ENCODE peak calls at places on chromosomes 4 and X, in four cellular contexts. P is IMR-90, X is H9, N is neuronal stem cell. R is an unnamed sample.

GRCh38 chr4:3702084-3702521 is 64.1 kb upstream of the ADRA2C start:
- DNase-seq in N (no peak), X (no peak), P (no peak), R (no peak)

GRCh38 chrX:101210630-101211029 is 9.0 kb upstream of the DRP2 start:
- DNase-seq in X (no peak), N (no peak), P (no peak), R (no peak)

GRCh38 chr4:156185514-156185913 is 231.8 kb upstream of the CTSO start:
- DNase-seq in P (no peak), N (no peak), X (no peak), R (no peak)

GRCh38 chr4:80295331-80295730 is 28.9 kb downstream of the FGF5 start:
- DNase-seq in P (no peak), N (no peak), X (no peak), R (no peak)

GRCh38 chrX:119982145-119982544 is 38.6 kb upstream of the NKAP start:
- DNase-seq in N (no peak), X (no peak), P (no peak), R (no peak)

GRCh38 chr4:89196745-89197144 is 85.4 kb downstream of the TIGD2 start:
- DNase-seq in X (no peak), N (no peak), P (no peak), R (no peak)

GRCh38 chr4:13599159-13599558 is 28.4 kb downstream of the BOD1L1 start:
- DNase-seq in X (peak; percentile 63), N (no peak), P (no peak), R (no peak)

GRCh38 chrX:51893931-51894696 is 691 bp downstream of the MAGED1 start:
- DNase-seq in N (peak; percentile 23), P (peak; percentile 11), X (no peak), R (no peak)

GRCh38 chr4:112279025-112279881 is 6.5 kb downstream of the TIFA start:
- DNase-seq in N (no peak), P (peak; percentile 34), X (no peak), R (peak; percentile 9)

GRCh38 chr4:6444587-6444986 is 27.8 kb downstream of the PPP2R2C start:
- DNase-seq in X (no peak), N (no peak), P (no peak), R (no peak)

GRCh38 chr4:47640911-47641310 is 155.8 kb downstream of the ATP10D start:
- DNase-seq in N (no peak), P (peak; percentile 46), X (no peak), R (no peak)

GRCh38 chrX:153924149-153924861 is 1.8 kb downstream of the ARHGAP4 start:
- DNase-seq in X (no peak), N (no peak), P (peak; percentile 44), R (peak; percentile 47)

GRCh38 chrX:41332408-41332987 is 1.5 kb upstream of the DDX3X start:
- DNase-seq in P (peak; percentile 44), N (no peak), X (no peak), R (no peak)

GRCh38 chr4:80184053-80184790 is 13.1 kb upstream of the PRDM8 start:
- DNase-seq in X (peak; percentile 94), N (peak; percentile 82), P (peak; percentile 82), R (peak; percentile 61)

GRCh38 chr4:29805871-29806480 is 914.2 kb upstream of the PCDH7 start:
- DNase-seq in N (no peak), X (no peak), P (no peak), R (no peak)

GRCh38 chr4:164503874-164504273 is 250.1 kb upstream of the SMIM31 start:
- DNase-seq in P (no peak), N (no peak), X (no peak), R (no peak)

GRCh38 chr4:40231464-40231863 is 34.6 kb downstream of the RHOH start:
- DNase-seq in N (no peak), P (no peak), X (no peak), R (no peak)

GRCh38 chr4:114364857-114365256 is 233.8 kb upstream of the UGT8 start:
- DNase-seq in N (no peak), P (peak; percentile 92), X (no peak), R (no peak)

GRCh38 chr4:114361249-114361648 is 237.4 kb upstream of the UGT8 start:
- DNase-seq in N (no peak), X (no peak), P (no peak), R (no peak)

DNA sequence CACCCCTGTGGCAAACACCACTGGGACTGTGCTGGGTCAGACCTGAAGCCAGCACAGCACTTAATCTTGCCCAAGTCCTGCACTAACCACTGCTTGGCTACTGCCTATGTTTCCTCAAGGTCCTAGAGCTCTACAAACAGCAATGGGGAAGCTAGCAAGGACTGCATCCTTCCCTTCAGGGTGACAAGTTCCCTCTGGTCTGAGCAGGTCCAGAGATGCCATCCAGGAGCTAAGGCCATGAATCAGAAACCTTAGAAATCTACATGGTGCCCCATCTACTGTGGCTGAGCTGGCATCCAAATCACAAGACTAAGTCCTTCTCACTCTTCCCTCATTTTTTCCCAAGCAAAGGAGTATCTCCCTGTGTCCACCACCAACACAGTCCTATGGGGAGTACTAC is 239.7 kb upstream of the UGT8 start:
- DNase-seq in N (no peak), X (no peak), P (no peak), R (no peak)
- H2AK5ac ChIP-seq in N (no peak overlapping the region), X (no peak overlapping the region), P (peak overlapping the region; percentile 35), R (no peak overlapping the region)

DNA sequence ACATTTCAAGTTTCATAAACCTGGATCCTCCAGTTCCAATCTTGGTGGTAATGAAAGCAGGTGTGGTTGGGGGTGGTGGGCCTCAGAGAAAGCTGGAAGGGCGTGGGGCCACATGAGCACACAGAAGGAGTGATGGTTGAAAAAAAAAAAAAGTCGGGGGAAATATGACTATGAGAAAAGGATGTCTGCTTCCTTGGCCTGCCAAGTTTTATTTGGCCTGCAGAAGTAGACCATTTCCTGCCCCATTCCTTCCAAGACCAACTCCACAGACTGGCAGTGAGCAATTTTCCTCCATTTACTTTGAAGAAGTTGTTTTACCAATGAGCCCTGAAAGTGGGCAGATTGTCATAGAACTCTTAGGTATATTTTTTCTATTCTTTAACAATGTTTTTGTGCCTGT is 43.3 kb downstream of the LNX1 start:
- DNase-seq in P (no peak), X (no peak), N (no peak), R (no peak)
- H3K9ac ChIP-seq in P (no peak overlapping the region), X (no peak overlapping the region), N (no peak overlapping the region), R (no peak overlapping the region)

DNA sequence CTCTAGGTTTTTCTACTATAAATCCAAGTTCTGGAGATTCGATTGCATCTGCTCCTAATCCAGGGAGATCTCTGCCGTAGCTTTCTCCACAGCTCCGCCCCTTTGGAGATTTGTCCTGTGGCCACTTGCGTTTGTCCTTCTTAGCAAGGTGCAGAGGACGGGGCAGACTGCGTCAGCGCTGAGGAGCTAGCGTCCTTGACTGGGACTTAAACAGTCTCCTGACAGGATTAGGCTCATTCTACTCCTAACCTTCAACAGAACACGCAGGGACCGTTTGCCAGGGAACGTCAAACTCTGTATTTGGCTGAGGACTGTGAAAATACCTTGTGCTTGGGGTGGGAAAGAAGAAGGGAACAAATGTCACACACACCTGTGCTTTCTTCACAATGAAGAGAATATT is 38.6 kb downstream of the SORBS2 start:
- DNase-seq in N (no peak), P (no peak), X (peak; percentile 43), R (no peak)
- H2AK5ac ChIP-seq in N (no peak overlapping the region), P (peak overlapping the region; percentile 67), X (no peak overlapping the region), R (no peak overlapping the region)

GRCh38 chr4:152723236-152723635 is 43.4 kb upstream of the TMEM154 start:
- DNase-seq in X (no peak), P (no peak), N (no peak), R (peak; percentile 9)
- H3K9ac ChIP-seq in X (no peak overlapping the region), P (no peak overlapping the region), N (no peak overlapping the region), R (no peak overlapping the region)

GRCh38 chr4:76760214-76760613 is 137.7 kb downstream of the SOWAHB start:
- DNase-seq in X (no peak), P (no peak), N (no peak), R (no peak)
- H2AK5ac ChIP-seq in X (no peak overlapping the region), P (peak overlapping the region; percentile 57), N (no peak overlapping the region), R (no peak overlapping the region)

GRCh38 chr4:16122784-16123183 is 39.0 kb upstream of the PROM1 start:
- DNase-seq in X (no peak), P (no peak), N (no peak), R (no peak)

GRCh38 chr4:16120720-16121119 is 36.9 kb upstream of the PROM1 start:
- DNase-seq in X (peak; percentile 34), P (peak; percentile 1), N (no peak), R (no peak)

GRCh38 chr4:16118090-16118489 is 34.3 kb upstream of the PROM1 start:
- DNase-seq in N (no peak), X (no peak), P (no peak), R (no peak)

GRCh38 chr4:16122225-16122624 is 38.4 kb upstream of the PROM1 start:
- DNase-seq in X (no peak), N (no peak), P (no peak), R (no peak)

GRCh38 chr4:16119981-16120380 is 36.2 kb upstream of the PROM1 start:
- DNase-seq in X (peak; percentile 1), N (no peak), P (no peak), R (no peak)
- H3K9ac ChIP-seq in X (no peak overlapping the region), N (no peak overlapping the region), P (no peak overlapping the region), R (no peak overlapping the region)

GRCh38 chr4:67750691-67751090 is 3.5 kb downstream of the GNRHR start:
- DNase-seq in X (no peak), P (no peak), N (no peak), R (no peak)

GRCh38 chr4:67751260-67751659 is 2.9 kb downstream of the GNRHR start:
- DNase-seq in X (no peak), P (peak; percentile 51), N (no peak), R (no peak)

GRCh38 chr4:67754288-67754687 is at the start of gene GNRHR:
- DNase-seq in N (no peak), P (no peak), X (no peak), R (no peak)

DNA sequence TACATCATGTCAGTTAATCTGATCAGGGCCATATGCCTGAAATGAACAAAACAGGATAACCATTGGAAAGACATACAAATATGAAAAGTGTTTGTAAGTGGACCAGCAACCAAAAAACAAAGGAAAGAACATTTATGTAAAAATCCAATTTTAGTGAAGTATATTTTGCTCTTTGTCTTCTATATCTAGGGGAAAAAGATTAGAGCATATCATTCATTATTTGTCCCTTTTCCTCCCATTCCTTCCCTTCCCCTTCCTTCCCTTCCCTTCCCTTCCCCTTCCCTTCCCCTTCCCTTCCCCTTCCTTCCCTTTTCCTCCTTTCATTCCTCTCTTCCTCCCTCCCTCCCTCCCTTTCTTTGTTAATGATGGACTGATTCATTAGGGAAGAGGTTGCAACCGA is 1.8 kb upstream of the GNRHR start:
- DNase-seq in X (no peak), N (no peak), P (no peak), R (no peak)
- H2AK5ac ChIP-seq in X (no peak overlapping the region), N (no peak overlapping the region), P (no peak overlapping the region), R (no peak overlapping the region)

R was measured in trophoblast cell.